ENCODE peak calls at places on chromosomes 3 and 15, in five cellular contexts. One of them, this sample, is unnamed.
A peak's percentile ranks its signal among the peaks of the same experiment; 100 is the strongest.

GRCh38 chr3:10761583-10761982 is 54.4 kb upstream of the SLC6A11 start:
- DNase-seq in spleen: no peak
- DNase-seq in neural crest cell: no peak
- DNase-seq in BE2C: no peak
- DNase-seq in GM20000: no peak
- DNase-seq in this sample: no peak

GRCh38 chr15:32685576-32685975 is 32.2 kb upstream of the GREM1 start:
- DNase-seq in BE2C: no peak
- DNase-seq in spleen: no peak
- DNase-seq in GM20000: no peak
- DNase-seq in neural crest cell: no peak
- DNase-seq in this sample: no peak

GRCh38 chr3:58144478-58145142 is 66.2 kb downstream of the DNASE1L3 start:
- DNase-seq in BE2C: no peak
- DNase-seq in neural crest cell: no peak
- DNase-seq in GM20000: no peak
- DNase-seq in spleen: no peak
- DNase-seq in this sample: no peak

GRCh38 chr3:135982922-135983581 is 17.5 kb downstream of the PPP2R3A start:
- DNase-seq in spleen: no peak
- DNase-seq in neural crest cell: no peak
- DNase-seq in GM20000: no peak
- DNase-seq in BE2C: no peak
- DNase-seq in this sample: no peak

GRCh38 chr15:40100133-40100946 is 8.3 kb downstream of the BMF start:
- DNase-seq in BE2C: no peak
- DNase-seq in spleen: peak; percentile 68
- DNase-seq in GM20000: no peak
- DNase-seq in neural crest cell: no peak
- DNase-seq in this sample: no peak

GRCh38 chr3:111810909-111811308 is 48.2 kb upstream of the PHLDB2 start:
- DNase-seq in spleen: no peak
- DNase-seq in neural crest cell: no peak
- DNase-seq in GM20000: no peak
- DNase-seq in BE2C: no peak
- DNase-seq in this sample: no peak

GRCh38 chr3:120566243-120566980 is 29.7 kb upstream of the NDUFB4 start:
- DNase-seq in GM20000: no peak
- DNase-seq in spleen: no peak
- DNase-seq in neural crest cell: no peak
- DNase-seq in BE2C: no peak
- DNase-seq in this sample: no peak

GRCh38 chr3:133608405-133608804 is 34.9 kb downstream of the CDV3 start:
- DNase-seq in BE2C: no peak
- DNase-seq in spleen: no peak
- DNase-seq in neural crest cell: no peak
- DNase-seq in GM20000: no peak
- DNase-seq in this sample: no peak

GRCh38 chr3:9903238-9903624 is 583 bp downstream of the IL17RE start:
- DNase-seq in BE2C: no peak
- DNase-seq in spleen: peak; percentile 8
- DNase-seq in GM20000: no peak
- DNase-seq in neural crest cell: no peak
- DNase-seq in this sample: no peak

GRCh38 chr15:52658955-52659354 is 20.2 kb downstream of the ATOSA start:
- DNase-seq in BE2C: no peak
- DNase-seq in GM20000: peak; percentile 4
- DNase-seq in spleen: no peak
- DNase-seq in neural crest cell: no peak
- DNase-seq in this sample: no peak

DNA sequence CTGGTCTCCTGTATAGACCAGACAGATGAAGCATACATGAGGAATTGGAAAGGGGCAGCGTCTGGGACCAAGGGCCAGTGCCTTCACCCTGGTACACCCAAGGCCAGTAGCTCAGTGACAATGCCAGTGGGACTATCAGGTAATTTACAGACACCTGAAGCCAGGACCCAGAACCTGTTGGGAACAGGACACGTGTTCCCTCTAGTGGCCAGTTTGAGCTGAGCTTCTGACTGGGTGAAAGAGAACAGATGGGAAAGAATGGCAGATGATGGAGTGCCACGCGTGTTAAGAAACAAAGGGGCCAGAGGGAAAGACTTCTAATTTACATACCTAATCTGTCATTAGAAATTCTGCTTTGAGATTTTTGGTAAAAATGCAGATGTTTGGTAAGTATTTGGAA is 5.1 kb upstream of the SLC25A38 start:
- DNase-seq in GM20000: peak; percentile 66
- DNase-seq in BE2C: peak; percentile 24
- DNase-seq in spleen: no peak
- DNase-seq in neural crest cell: peak; percentile 9
- DNase-seq in this sample: peak; percentile 47
- TF ChIP-seq CTCF in GM20000: peak; percentile 74
- TF ChIP-seq CTCF in BE2C: peak; percentile 59
- TF ChIP-seq CTCF in spleen: peak; percentile 49
- TF ChIP-seq CTCF in neural crest cell: peak; percentile 73
- TF ChIP-seq CTCF in this sample: peak; percentile 73

GRCh38 chr3:37441689-37442088 is 267.3 kb upstream of the LRRFIP2 start:
- DNase-seq in GM20000: no peak
- DNase-seq in neural crest cell: no peak
- DNase-seq in spleen: no peak
- DNase-seq in BE2C: no peak
- DNase-seq in this sample: no peak
- TF ChIP-seq CTCF in GM20000: no peak
- TF ChIP-seq CTCF in neural crest cell: no peak
- TF ChIP-seq CTCF in spleen: no peak
- TF ChIP-seq CTCF in BE2C: no peak
- TF ChIP-seq CTCF in this sample: no peak

DNA sequence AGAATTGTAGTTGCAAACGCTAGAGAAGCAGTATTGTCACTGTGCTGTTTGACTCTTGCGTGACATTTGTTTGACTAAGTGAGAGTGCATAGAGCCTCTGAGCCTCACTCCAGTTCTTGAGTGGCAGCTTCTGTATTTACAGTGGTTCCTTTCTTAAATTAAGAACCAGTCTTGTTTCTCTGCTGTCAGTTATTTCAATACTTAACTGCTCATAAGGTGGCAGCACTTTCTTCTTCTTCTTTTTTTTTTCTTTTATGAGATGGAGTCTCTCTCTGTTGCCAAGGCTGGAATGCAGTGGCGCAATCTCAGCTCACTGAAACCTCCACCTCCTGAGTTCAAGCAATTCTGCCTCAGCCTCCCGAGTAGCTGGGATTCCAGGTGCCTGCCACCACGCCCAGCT is 372.1 kb downstream of the LPP start:
- DNase-seq in BE2C: no peak
- DNase-seq in neural crest cell: no peak
- DNase-seq in GM20000: no peak
- DNase-seq in spleen: no peak
- DNase-seq in this sample: no peak
- TF ChIP-seq CTCF in BE2C: no peak
- TF ChIP-seq CTCF in neural crest cell: no peak
- TF ChIP-seq CTCF in GM20000: no peak
- TF ChIP-seq CTCF in spleen: no peak
- TF ChIP-seq CTCF in this sample: no peak

GRCh38 chr3:65246561-65246960 is 558.8 kb upstream of the ADAMTS9 start:
- DNase-seq in neural crest cell: no peak
- DNase-seq in GM20000: no peak
- DNase-seq in BE2C: no peak
- DNase-seq in spleen: no peak
- DNase-seq in this sample: no peak

GRCh38 chr3:65251375-65251774 is 563.6 kb upstream of the ADAMTS9 start:
- DNase-seq in spleen: no peak
- DNase-seq in GM20000: no peak
- DNase-seq in neural crest cell: no peak
- DNase-seq in BE2C: no peak
- DNase-seq in this sample: no peak

DNA sequence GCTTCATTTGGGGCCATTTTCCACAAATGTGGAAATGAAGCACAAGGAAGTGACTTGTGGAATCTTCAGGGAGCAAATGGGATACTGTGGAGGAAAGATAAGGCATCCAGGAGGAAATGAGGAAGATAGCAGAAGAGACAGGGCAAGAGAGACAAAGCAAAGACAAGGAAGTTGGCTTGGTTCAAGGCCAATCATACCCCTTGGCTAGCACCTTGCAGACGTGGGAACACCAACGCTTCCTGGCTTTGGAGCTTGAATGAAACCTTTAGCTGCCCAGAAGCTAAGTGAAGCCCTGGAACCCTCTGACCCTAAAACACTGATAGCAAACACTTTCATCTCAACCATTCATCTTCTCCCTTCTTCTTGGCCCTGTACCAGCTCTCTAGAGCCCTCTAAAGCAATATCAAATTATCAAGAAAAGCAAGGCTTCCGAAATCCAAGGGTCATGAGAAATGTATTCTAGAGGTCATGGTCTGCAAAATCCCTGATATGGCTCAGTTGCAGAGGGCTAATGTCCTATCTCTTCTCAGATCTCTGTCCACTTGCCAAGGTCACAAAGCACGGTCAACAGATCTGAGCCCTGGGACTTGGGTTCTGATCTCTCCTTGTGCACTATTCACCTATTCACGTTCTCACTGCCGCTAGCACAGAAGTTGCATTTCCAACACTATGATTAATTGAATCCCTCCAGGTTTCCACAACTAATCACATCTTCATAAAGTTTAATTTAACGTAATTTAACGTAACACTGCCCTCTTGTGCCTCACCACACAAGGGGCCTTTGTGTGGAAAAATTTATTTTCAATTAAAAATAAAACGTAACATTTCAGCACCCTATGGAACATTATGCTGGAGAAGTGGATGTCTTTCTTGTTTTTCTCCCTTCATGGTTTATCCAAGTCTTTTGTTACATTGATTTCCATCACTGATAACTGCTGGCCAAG is 557.6 kb upstream of the ADAMTS9 start:
- DNase-seq in BE2C: no peak
- DNase-seq in neural crest cell: no peak
- DNase-seq in GM20000: no peak
- DNase-seq in spleen: no peak
- DNase-seq in this sample: no peak
- TF ChIP-seq CTCF in BE2C: peak; percentile 55
- TF ChIP-seq CTCF in neural crest cell: peak; percentile 56
- TF ChIP-seq CTCF in GM20000: no peak
- TF ChIP-seq CTCF in spleen: peak; percentile 20
- TF ChIP-seq CTCF in this sample: no peak

DNA sequence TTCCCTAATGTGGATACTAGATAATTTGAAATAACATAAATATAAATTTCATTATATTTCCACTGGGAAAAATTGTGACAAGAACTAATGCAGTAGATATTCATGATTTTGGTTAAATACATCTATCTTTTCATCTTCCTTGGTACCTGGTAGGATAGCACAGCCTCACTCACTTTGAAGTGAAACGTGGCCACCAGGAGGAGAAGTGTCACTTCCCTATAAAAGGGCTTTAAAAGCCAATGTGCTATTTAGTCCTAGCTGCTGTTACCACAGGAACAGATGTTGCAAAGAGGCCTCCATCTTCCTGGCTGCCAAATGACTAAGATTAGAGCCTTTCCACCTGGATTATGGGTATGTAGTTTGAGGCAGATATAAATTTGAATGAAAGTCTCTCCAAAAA is 140.0 kb downstream of the PLOD2 start:
- DNase-seq in neural crest cell: no peak
- DNase-seq in spleen: no peak
- DNase-seq in BE2C: no peak
- DNase-seq in GM20000: no peak
- DNase-seq in this sample: no peak
- TF ChIP-seq CTCF in neural crest cell: peak; percentile 22
- TF ChIP-seq CTCF in spleen: no peak
- TF ChIP-seq CTCF in BE2C: no peak
- TF ChIP-seq CTCF in GM20000: no peak
- TF ChIP-seq CTCF in this sample: no peak

DNA sequence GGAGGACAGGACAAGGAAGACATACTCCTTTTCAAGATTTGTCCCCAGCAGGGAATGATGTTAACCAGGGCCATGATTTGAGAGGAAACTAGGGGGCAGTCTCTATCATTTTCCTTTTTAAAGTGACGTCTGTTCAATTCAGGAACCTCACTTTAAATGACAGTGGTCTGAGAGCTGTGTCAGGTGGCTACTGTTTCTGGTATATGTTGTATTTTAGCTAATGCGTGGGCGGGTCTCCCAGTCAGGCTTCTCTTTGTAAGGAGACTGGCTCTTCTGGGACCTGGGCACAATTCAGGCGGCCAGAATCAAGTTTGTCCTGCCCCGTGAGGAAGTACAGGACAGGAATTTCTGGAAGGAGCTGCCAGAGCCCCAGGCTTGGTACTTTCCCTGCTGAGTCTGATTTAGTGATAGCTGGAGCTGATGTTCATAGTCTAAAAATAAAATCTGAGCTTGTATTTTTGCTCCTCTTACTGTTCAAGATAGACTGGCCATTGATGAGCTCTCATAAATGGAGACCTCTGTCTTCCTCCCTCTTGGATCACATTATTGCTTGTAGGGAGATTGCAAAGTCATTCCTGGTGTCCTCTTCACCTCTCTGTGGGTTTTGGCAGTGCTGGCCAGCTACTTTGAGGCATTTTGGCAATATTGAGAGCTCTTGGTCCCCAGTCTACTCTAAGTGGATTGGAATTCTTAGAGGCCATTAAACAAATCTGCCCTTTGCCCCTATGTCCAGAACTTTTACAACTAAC is 25.6 kb downstream of the SQOR start:
- DNase-seq in GM20000: peak; percentile 56
- DNase-seq in neural crest cell: no peak
- DNase-seq in BE2C: no peak
- DNase-seq in spleen: no peak
- DNase-seq in this sample: no peak
- TF ChIP-seq CTCF in GM20000: no peak
- TF ChIP-seq CTCF in neural crest cell: no peak
- TF ChIP-seq CTCF in BE2C: peak; percentile 36
- TF ChIP-seq CTCF in spleen: no peak
- TF ChIP-seq CTCF in this sample: no peak